ENCODE peak calls at places on chromosomes 2 and 18, in five cellular contexts. One of them, this sample, is unnamed.

GRCh38 chr2:43333656-43334144 is 107.3 kb upstream of the ZFP36L2 start:
- DNase-seq in GM12878: no peak
- DNase-seq in H1: no peak
- DNase-seq in HEK293T: no peak
- DNase-seq in HepG2: no peak
- DNase-seq in this sample: no peak

GRCh38 chr2:217219141-217219505 is 359.3 kb upstream of the TNP1 start:
- DNase-seq in H1: no peak
- DNase-seq in GM12878: no peak
- DNase-seq in HepG2: no peak
- DNase-seq in HEK293T: no peak
- DNase-seq in this sample: no peak

GRCh38 chr2:110674620-110675555 is 3.0 kb downstream of the BUB1 start:
- DNase-seq in GM12878: peak
- DNase-seq in H1: no peak
- DNase-seq in HEK293T: no peak
- DNase-seq in HepG2: no peak
- DNase-seq in this sample: no peak

GRCh38 chr2:190443778-190444481 is 35.8 kb downstream of the MFSD6 start:
- DNase-seq in H1: no peak
- DNase-seq in GM12878: no peak
- DNase-seq in HEK293T: no peak
- DNase-seq in HepG2: no peak
- DNase-seq in this sample: no peak

GRCh38 chr2:48347712-48348111 is 182.2 kb upstream of the STON1 start:
- DNase-seq in GM12878: no peak
- DNase-seq in HEK293T: no peak
- DNase-seq in HepG2: peak
- DNase-seq in H1: no peak
- DNase-seq in this sample: no peak

GRCh38 chr2:80117401-80117800 is 187.2 kb downstream of the LRRTM1 start:
- DNase-seq in HepG2: no peak
- DNase-seq in H1: no peak
- DNase-seq in GM12878: no peak
- DNase-seq in HEK293T: no peak
- DNase-seq in this sample: no peak

GRCh38 chr2:98664323-98664722 is 55.9 kb downstream of the UNC50 start:
- DNase-seq in H1: no peak
- DNase-seq in HEK293T: no peak
- DNase-seq in GM12878: no peak
- DNase-seq in HepG2: no peak
- DNase-seq in this sample: no peak

GRCh38 chr2:240223631-240224030 is 83.2 kb upstream of the OTOS start:
- DNase-seq in HepG2: no peak
- DNase-seq in GM12878: no peak
- DNase-seq in H1: no peak
- DNase-seq in HEK293T: no peak
- DNase-seq in this sample: no peak

GRCh38 chr18:74282359-74283254 is 9.2 kb downstream of the CYB5A start:
- DNase-seq in GM12878: no peak
- DNase-seq in HEK293T: no peak
- DNase-seq in HepG2: peak
- DNase-seq in H1: no peak
- DNase-seq in this sample: no peak

GRCh38 chr2:16281451-16282330 is 341.3 kb downstream of the MYCN start:
- DNase-seq in H1: peak
- DNase-seq in HEK293T: peak
- DNase-seq in HepG2: peak
- DNase-seq in GM12878: no peak
- DNase-seq in this sample: peak

GRCh38 chr2:216316743-216317142 is 55.5 kb downstream of the MARCHF4 start:
- DNase-seq in H1: no peak
- DNase-seq in HEK293T: no peak
- DNase-seq in HepG2: no peak
- DNase-seq in GM12878: no peak
- DNase-seq in this sample: no peak

GRCh38 chr2:241815477-241816430 is 6.8 kb downstream of the NEU4 start:
- DNase-seq in H1: no peak
- DNase-seq in GM12878: no peak
- DNase-seq in HepG2: no peak
- DNase-seq in HEK293T: no peak
- DNase-seq in this sample: no peak

GRCh38 chr2:146666336-146666735 is 1178.5 kb upstream of the ACVR2A start:
- DNase-seq in HEK293T: no peak
- DNase-seq in GM12878: no peak
- DNase-seq in H1: no peak
- DNase-seq in HepG2: no peak
- DNase-seq in this sample: no peak

GRCh38 chr2:61620244-61621159 is 82.3 kb upstream of the XPO1 start:
- DNase-seq in HEK293T: no peak
- DNase-seq in HepG2: peak
- DNase-seq in GM12878: no peak
- DNase-seq in H1: no peak
- DNase-seq in this sample: no peak

GRCh38 chr2:73162856-73163521 is 39.4 kb upstream of the NOTO start:
- DNase-seq in HepG2: no peak
- DNase-seq in H1: no peak
- DNase-seq in HEK293T: no peak
- DNase-seq in GM12878: no peak
- DNase-seq in this sample: no peak

GRCh38 chr2:217857624-217858506 is 144.9 kb downstream of the TNS1 start:
- DNase-seq in HEK293T: no peak
- DNase-seq in HepG2: no peak
- DNase-seq in GM12878: no peak
- DNase-seq in H1: no peak
- DNase-seq in this sample: no peak

GRCh38 chr2:100786297-100786658 is 33.7 kb upstream of the NPAS2 start:
- DNase-seq in HepG2: no peak
- DNase-seq in H1: no peak
- DNase-seq in GM12878: no peak
- DNase-seq in HEK293T: no peak
- DNase-seq in this sample: no peak

GRCh38 chr2:150212722-150213171 is 274.7 kb downstream of the RND3 start:
- DNase-seq in H1: no peak
- DNase-seq in HepG2: no peak
- DNase-seq in HEK293T: peak
- DNase-seq in GM12878: no peak
- DNase-seq in this sample: no peak

GRCh38 chr2:43738257-43738656 is 35.6 kb upstream of the DYNC2LI1 start:
- DNase-seq in GM12878: no peak
- DNase-seq in H1: no peak
- DNase-seq in HEK293T: no peak
- DNase-seq in HepG2: no peak
- DNase-seq in this sample: no peak

GRCh38 chr18:75694292-75694691 is 266.8 kb upstream of the SMIM21 start:
- DNase-seq in HEK293T: no peak
- DNase-seq in HepG2: no peak
- DNase-seq in H1: no peak
- DNase-seq in GM12878: no peak
- DNase-seq in this sample: no peak

GRCh38 chr2:200340527-200341224 is 34.2 kb downstream of the SPATS2L start:
- DNase-seq in HepG2: no peak
- DNase-seq in H1: no peak
- DNase-seq in HEK293T: no peak
- DNase-seq in GM12878: no peak
- DNase-seq in this sample: no peak

GRCh38 chr2:220503446-220503845 is 876.0 kb downstream of the SLC4A3 start:
- DNase-seq in HepG2: no peak
- DNase-seq in H1: no peak
- DNase-seq in HEK293T: no peak
- DNase-seq in GM12878: no peak
- DNase-seq in this sample: no peak

GRCh38 chr2:120205901-120206581 is 17.2 kb downstream of the TMEM185B start:
- DNase-seq in GM12878: no peak
- DNase-seq in HepG2: no peak
- DNase-seq in HEK293T: peak
- DNase-seq in H1: peak
- DNase-seq in this sample: peak

GRCh38 chr2:127453392-127454171 is 35.4 kb downstream of the PROC start:
- DNase-seq in HepG2: peak
- DNase-seq in GM12878: no peak
- DNase-seq in HEK293T: no peak
- DNase-seq in H1: peak
- DNase-seq in this sample: no peak

GRCh38 chr2:57943271-57943670 is 103.3 kb upstream of the VRK2 start:
- DNase-seq in HEK293T: no peak
- DNase-seq in HepG2: no peak
- DNase-seq in GM12878: no peak
- DNase-seq in H1: no peak
- DNase-seq in this sample: no peak

GRCh38 chr2:228519561-228519960 is 338.1 kb upstream of the SPHKAP start:
- DNase-seq in GM12878: no peak
- DNase-seq in H1: no peak
- DNase-seq in HEK293T: no peak
- DNase-seq in HepG2: no peak
- DNase-seq in this sample: no peak

GRCh38 chr2:69122271-69122670 is 109.3 kb downstream of the ANTXR1 start:
- DNase-seq in GM12878: no peak
- DNase-seq in HepG2: no peak
- DNase-seq in HEK293T: no peak
- DNase-seq in H1: no peak
- DNase-seq in this sample: no peak

GRCh38 chr2:213187833-213188532 is 36.6 kb upstream of the IKZF2 start:
- DNase-seq in H1: peak
- DNase-seq in GM12878: no peak
- DNase-seq in HEK293T: no peak
- DNase-seq in HepG2: peak
- DNase-seq in this sample: peak

GRCh38 chr2:4673025-4673489 is 969.7 kb downstream of the DCDC2C start:
- DNase-seq in HEK293T: no peak
- DNase-seq in H1: no peak
- DNase-seq in HepG2: peak
- DNase-seq in GM12878: no peak
- DNase-seq in this sample: no peak

GRCh38 chr2:69915050-69915945 is at the start of gene MXD1:
- DNase-seq in H1: no peak
- DNase-seq in HEK293T: peak
- DNase-seq in HepG2: no peak
- DNase-seq in GM12878: no peak
- DNase-seq in this sample: no peak

GRCh38 chr2:23760746-23761145 is 166.2 kb downstream of the ATAD2B start:
- DNase-seq in GM12878: no peak
- DNase-seq in HepG2: peak
- DNase-seq in HEK293T: no peak
- DNase-seq in H1: no peak
- DNase-seq in this sample: no peak

GRCh38 chr2:228545041-228545440 is 363.6 kb upstream of the SPHKAP start:
- DNase-seq in HEK293T: no peak
- DNase-seq in HepG2: no peak
- DNase-seq in GM12878: no peak
- DNase-seq in H1: no peak
- DNase-seq in this sample: no peak

GRCh38 chr2:236858661-236859060 is 227.0 kb upstream of the COPS8 start:
- DNase-seq in HepG2: no peak
- DNase-seq in H1: no peak
- DNase-seq in HEK293T: no peak
- DNase-seq in GM12878: no peak
- DNase-seq in this sample: no peak

GRCh38 chr2:106792671-106793070 is 93.3 kb downstream of the ST6GAL2 start:
- DNase-seq in GM12878: no peak
- DNase-seq in HEK293T: no peak
- DNase-seq in H1: no peak
- DNase-seq in HepG2: no peak
- DNase-seq in this sample: no peak

GRCh38 chr2:9951522-9952285 is at the start of gene GRHL1:
- DNase-seq in HEK293T: peak
- DNase-seq in HepG2: peak
- DNase-seq in GM12878: peak
- DNase-seq in H1: peak
- DNase-seq in this sample: peak

DNA sequence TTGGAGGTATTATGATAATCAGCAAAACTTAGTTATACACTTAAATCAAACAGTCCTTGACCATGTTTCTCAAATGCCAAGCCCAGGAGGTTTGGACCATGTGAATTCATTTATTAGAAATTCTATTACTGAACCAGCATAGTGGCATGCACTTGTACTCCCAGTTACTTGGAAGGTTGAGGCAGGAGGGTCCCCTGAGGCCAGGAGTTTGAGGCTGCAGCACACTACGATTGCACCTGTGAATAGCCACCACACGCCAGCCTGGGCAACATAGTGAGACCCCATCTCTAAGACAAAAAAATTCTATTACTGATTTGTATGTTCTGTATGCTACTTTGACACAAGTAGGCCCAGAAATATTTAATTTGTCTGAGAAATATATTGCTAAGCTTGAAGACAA is 43.6 kb upstream of the FZD7 start:
- DNase-seq in HEK293T: no peak
- DNase-seq in H1: no peak
- DNase-seq in GM12878: no peak
- DNase-seq in HepG2: no peak
- DNase-seq in this sample: no peak
- TF ChIP-seq SUZ12 in HEK293T: no peak
- TF ChIP-seq SUZ12 in H1: no peak
- TF ChIP-seq SUZ12 in GM12878: no peak
- TF ChIP-seq SUZ12 in HepG2: no peak
- TF ChIP-seq SUZ12 in this sample: no peak

DNA sequence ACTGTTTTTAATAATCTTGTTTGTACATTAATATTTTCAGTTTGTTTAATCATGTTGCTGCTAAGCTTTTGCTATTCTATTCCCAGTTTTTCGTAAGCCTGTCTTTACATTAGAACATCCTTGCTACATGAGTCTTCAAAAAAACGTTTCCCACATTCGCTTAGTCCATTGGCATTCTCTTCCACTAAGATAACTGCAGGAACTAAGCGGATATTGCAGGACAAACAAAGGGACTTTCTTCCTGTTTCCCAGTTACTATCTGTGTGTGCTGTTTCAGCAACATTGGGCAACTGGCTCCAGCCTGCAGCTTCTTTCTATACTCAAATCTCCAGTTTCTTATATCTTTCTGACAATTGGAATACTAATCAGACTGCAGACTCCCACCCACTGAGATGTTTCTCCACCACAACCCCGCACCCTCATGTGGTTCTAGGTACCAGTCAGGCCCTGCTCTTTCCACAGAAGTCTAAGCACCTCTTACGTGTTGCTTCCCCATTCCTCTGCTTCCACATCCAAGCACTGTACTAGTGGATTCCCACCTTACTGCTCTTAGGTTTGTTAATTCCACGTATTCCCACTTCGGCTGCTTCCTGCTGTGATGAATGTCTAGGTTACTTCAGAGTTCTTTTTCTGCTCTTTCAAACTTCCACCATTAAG is 420.3 kb downstream of the LRRTM4 start:
- DNase-seq in GM12878: no peak
- DNase-seq in H1: no peak
- DNase-seq in HepG2: no peak
- DNase-seq in HEK293T: no peak
- DNase-seq in this sample: no peak
- TF ChIP-seq SUZ12 in GM12878: no peak
- TF ChIP-seq SUZ12 in H1: no peak
- TF ChIP-seq SUZ12 in HepG2: no peak
- TF ChIP-seq SUZ12 in HEK293T: no peak
- TF ChIP-seq SUZ12 in this sample: no peak

GRCh38 chr2:26623541-26624497 is 17.3 kb downstream of the CIB4 start:
- DNase-seq in HEK293T: no peak
- DNase-seq in GM12878: no peak
- DNase-seq in HepG2: no peak
- DNase-seq in H1: no peak
- DNase-seq in this sample: no peak
- TF ChIP-seq SUZ12 in HEK293T: no peak
- TF ChIP-seq SUZ12 in GM12878: no peak
- TF ChIP-seq SUZ12 in HepG2: no peak
- TF ChIP-seq SUZ12 in H1: no peak
- TF ChIP-seq SUZ12 in this sample: no peak

GRCh38 chr2:158184556-158185343 is 83.1 kb downstream of the UPP2 start:
- DNase-seq in HepG2: peak
- DNase-seq in GM12878: no peak
- DNase-seq in HEK293T: no peak
- DNase-seq in H1: no peak
- DNase-seq in this sample: no peak
- TF ChIP-seq SUZ12 in HepG2: no peak
- TF ChIP-seq SUZ12 in GM12878: no peak
- TF ChIP-seq SUZ12 in HEK293T: no peak
- TF ChIP-seq SUZ12 in H1: no peak
- TF ChIP-seq SUZ12 in this sample: no peak